ENCODE peak calls at places on chromosomes 2 and 18, in six cellular contexts. V, P, D, S, L and O are unnamed samples.

GRCh38 chr2:103161456-103162289 is 399.8 kb downstream of the TMEM182 start:
- DNase-seq in L (peak), S (no peak), D (peak), V (peak), P (no peak), O (no peak)

GRCh38 chr2:33363599-33364300 is 112.7 kb upstream of the RASGRP3 start:
- DNase-seq in P (no peak), S (no peak), V (no peak), D (no peak), L (peak), O (no peak)

GRCh38 chr2:239814136-239814916 is 210.8 kb downstream of the NDUFA10 start:
- DNase-seq in L (no peak), S (no peak), V (no peak), D (no peak), P (no peak), O (no peak)

GRCh38 chr2:98932778-98933343 is 3.2 kb downstream of the CRACDL start:
- DNase-seq in S (no peak), V (no peak), D (no peak), P (no peak), L (no peak), O (no peak)

GRCh38 chr2:60675309-60675708 is 80.8 kb upstream of the PAPOLG start:
- DNase-seq in P (no peak), V (no peak), D (no peak), L (no peak), S (no peak), O (no peak)

GRCh38 chr2:170076189-170076588 is 101.8 kb upstream of the MYO3B start:
- DNase-seq in S (no peak), V (no peak), P (no peak), L (no peak), D (no peak), O (no peak)

GRCh38 chr18:75247601-75248421 is 37.2 kb downstream of the TSHZ1 start:
- DNase-seq in S (peak), V (peak), L (peak), P (no peak), D (peak), O (no peak)

GRCh38 chr2:196233033-196233807 is 61.8 kb upstream of the STK17B start:
- DNase-seq in V (peak), S (no peak), L (peak), P (no peak), D (peak), O (no peak)

GRCh38 chr18:58105206-58105907 is 61.3 kb downstream of the NEDD4L start:
- DNase-seq in P (no peak), V (no peak), L (no peak), S (no peak), D (no peak), O (no peak)

GRCh38 chr2:131132729-131133128 is 27.6 kb downstream of the PLEKHB2 start:
- DNase-seq in L (no peak), P (no peak), V (no peak), D (no peak), S (no peak), O (no peak)

GRCh38 chr2:151946856-151947523 is 118.8 kb upstream of the ARL5A start:
- DNase-seq in S (no peak), L (peak), P (no peak), V (peak), D (peak), O (no peak)

GRCh38 chr18:62981566-62981965 is 266.2 kb downstream of the PHLPP1 start:
- DNase-seq in P (no peak), V (no peak), S (no peak), L (no peak), D (no peak), O (no peak)

GRCh38 chr2:10775036-10775780 is 37.4 kb downstream of the PDIA6 start:
- DNase-seq in V (no peak), L (no peak), P (no peak), S (no peak), D (no peak), O (no peak)

GRCh38 chr2:220580113-220580512 is 952.7 kb downstream of the SLC4A3 start:
- DNase-seq in V (no peak), L (no peak), D (no peak), S (no peak), P (no peak), O (no peak)

GRCh38 chr2:144937899-144938298 is 418.0 kb upstream of the ZEB2 start:
- DNase-seq in S (no peak), L (peak), D (no peak), V (no peak), P (no peak), O (no peak)

GRCh38 chr2:224971214-224971613 is 71.1 kb downstream of the DOCK10 start:
- DNase-seq in P (no peak), S (no peak), L (no peak), D (no peak), V (no peak), O (no peak)

GRCh38 chr2:213151437-213152064 is at the start of gene IKZF2:
- DNase-seq in V (peak), S (peak), L (peak), P (peak), D (peak), O (peak)

GRCh38 chr2:218832081-218832480 is 478 bp upstream of the PRKAG3 start:
- DNase-seq in L (no peak), V (no peak), S (no peak), P (no peak), D (no peak), O (no peak)

GRCh38 chr2:144099746-144100438 is 420.0 kb downstream of the ZEB2 start:
- DNase-seq in S (no peak), L (peak), V (peak), D (no peak), P (no peak), O (no peak)